ENCODE peak calls at places on chromosome 15, in eight cellular contexts. J is testis, R is heart left ventricle, U is psoas muscle, K is prostate gland, W is adrenal gland, N is lower lobe of right lung, O is cardiac muscle cell. Q is an unnamed sample. For H3K4me1 and H3K27me3, the result is how much of the 10 kb centered on the place peaks cover.

GRCh38 chr15:93033434-93034045 is 55.5 kb downstream of the RGMA start:
- DNase-seq in J (peak), N (no peak), R (peak), W (no peak), U (no peak), O (no peak), K (no peak), Q (no peak)

GRCh38 chr15:58346361-58346760 is 85.4 kb upstream of the LIPC start:
- DNase-seq in U (no peak), J (no peak), N (peak), O (no peak), K (peak), R (no peak), W (no peak), Q (no peak)

GRCh38 chr15:68572309-68572708 is 6.5 kb upstream of the CORO2B start:
- DNase-seq in U (no peak), K (no peak), J (no peak), R (no peak), O (no peak), N (no peak), W (no peak), Q (no peak)

GRCh38 chr15:51647128-51647562 is 24.6 kb upstream of the DMXL2 start:
- DNase-seq in N (peak), R (peak), O (no peak), U (peak), J (peak), K (no peak), W (peak), Q (peak)

GRCh38 chr15:74869372-74869725 is 3.8 kb downstream of the SCAMP2 start:
- DNase-seq in W (no peak), K (no peak), R (no peak), N (no peak), O (peak), J (no peak), U (no peak), Q (no peak)

GRCh38 chr15:50886139-50886467 is 22.4 kb upstream of the AP4E1 start:
- DNase-seq in R (no peak), U (no peak), O (no peak), J (no peak), N (no peak), K (no peak), W (no peak), Q (no peak)

GRCh38 chr15:92538115-92538514 is 117.5 kb downstream of the FAM174B start:
- DNase-seq in O (no peak), K (no peak), J (no peak), N (no peak), W (no peak), R (no peak), U (no peak), Q (no peak)

GRCh38 chr15:33994005-33994615 is 25.8 kb downstream of the CHRM5 start:
- DNase-seq in K (no peak), J (no peak), O (peak), N (no peak), R (no peak), U (no peak), W (no peak), Q (no peak)

GRCh38 chr15:25439456-25439836 is 622 bp upstream of the UBE3A start:
- DNase-seq in N (no peak), K (peak), R (no peak), J (peak), U (no peak), O (no peak), W (peak), Q (no peak)

GRCh38 chr15:25848769-25849430 is 14.2 kb downstream of the ATP10A start:
- DNase-seq in N (no peak), U (no peak), J (no peak), K (no peak), O (no peak), W (no peak), R (no peak), Q (no peak)

GRCh38 chr15:26866298-26867198 is at the start of gene GABRA5:
- DNase-seq in W (no peak), K (no peak), J (peak), O (peak), N (no peak), R (no peak), U (no peak), Q (no peak)

GRCh38 chr15:85421116-85421925 is 40.9 kb downstream of the AKAP13 start:
- DNase-seq in K (no peak), J (no peak), U (no peak), N (no peak), R (no peak), W (no peak), O (peak), Q (no peak)

GRCh38 chr15:67042490-67043181 is 22.8 kb upstream of the SMAD3 start:
- DNase-seq in U (no peak), J (no peak), R (no peak), O (no peak), N (no peak), W (no peak), K (no peak), Q (no peak)

GRCh38 chr15:47364671-47365141 is 352.6 kb upstream of the SEMA6D start:
- DNase-seq in U (no peak), W (no peak), O (no peak), K (no peak), J (no peak), R (no peak), N (no peak), Q (no peak)

GRCh38 chr15:42392309-42393024 is 33.2 kb downstream of the CAPN3 start:
- DNase-seq in R (no peak), N (no peak), U (no peak), K (no peak), W (no peak), O (no peak), J (no peak), Q (no peak)

GRCh38 chr15:88029696-88030095 is 226.8 kb downstream of the NTRK3 start:
- DNase-seq in J (no peak), O (no peak), N (no peak), W (no peak), R (no peak), U (no peak), K (no peak), Q (no peak)

GRCh38 chr15:91047545-91048199 is 25.3 kb upstream of the VPS33B start:
- DNase-seq in U (no peak), K (no peak), R (no peak), O (no peak), W (no peak), J (no peak), N (no peak), Q (no peak)

GRCh38 chr15:35142578-35142977 is 57.5 kb upstream of the NANOGP8 start:
- DNase-seq in K (no peak), N (no peak), R (no peak), J (no peak), O (no peak), W (no peak), U (no peak), Q (no peak)

GRCh38 chr15:33700695-33701303 is 267.5 kb upstream of the CHRM5 start:
- DNase-seq in U (peak), N (peak), R (no peak), O (peak), W (peak), J (peak), K (peak), Q (peak)

GRCh38 chr15:72184165-72184811 is 13.3 kb downstream of the GRAMD2A start:
- DNase-seq in K (no peak), N (peak), J (no peak), O (peak), W (no peak), R (no peak), U (peak), Q (no peak)

GRCh38 chr15:79431636-79432344 is at the start of gene MINAR1:
- DNase-seq in W (peak), R (peak), N (no peak), U (peak), J (peak), O (peak), K (no peak), Q (no peak)
- TF ChIP-seq CTCF in W (peak), R (no peak), N (no peak), U (no peak), J (no peak), O (peak), K (no peak), Q (no peak)

GRCh38 chr15:62108411-62108810 is 41.6 kb downstream of the C2CD4A start:
- DNase-seq in O (no peak), U (no peak), J (no peak), N (no peak), R (no peak), W (no peak), K (no peak), Q (no peak)

GRCh38 chr15:62107561-62108110 is 40.9 kb downstream of the C2CD4A start:
- DNase-seq in R (no peak), U (no peak), N (no peak), W (no peak), J (no peak), K (no peak), O (no peak), Q (no peak)

GRCh38 chr15:62110000-62110851 is 43.4 kb downstream of the C2CD4A start:
- DNase-seq in J (no peak), R (no peak), W (peak), K (no peak), O (no peak), U (no peak), N (no peak), Q (no peak)

GRCh38 chr15:62112051-62112450 is 45.3 kb downstream of the C2CD4A start:
- DNase-seq in K (no peak), W (no peak), J (no peak), N (no peak), R (no peak), U (no peak), O (no peak), Q (no peak)

GRCh38 chr15:62109457-62109856 is 42.7 kb downstream of the C2CD4A start:
- DNase-seq in W (no peak), R (no peak), N (no peak), O (no peak), U (no peak), J (no peak), K (no peak), Q (no peak)
- H3K4me1 ChIP-seq in W (under half), R (under half), N (under half), O (under half), U (under half), J (under half), K (under half), Q (under half)

GRCh38 chr15:82063055-82063454 is 17.2 kb upstream of the MEX3B start:
- DNase-seq in N (no peak), W (no peak), U (no peak), J (no peak), K (no peak), R (no peak), O (no peak), Q (no peak)

GRCh38 chr15:82058517-82059204 is 12.8 kb upstream of the MEX3B start:
- DNase-seq in K (no peak), O (no peak), J (no peak), U (no peak), R (no peak), W (no peak), N (no peak), Q (no peak)

GRCh38 chr15:82058026-82058425 is 12.2 kb upstream of the MEX3B start:
- DNase-seq in N (no peak), J (no peak), K (no peak), W (no peak), R (no peak), U (no peak), O (no peak), Q (no peak)

GRCh38 chr15:82062479-82062878 is 16.7 kb upstream of the MEX3B start:
- DNase-seq in R (no peak), K (no peak), U (no peak), N (no peak), W (no peak), O (no peak), J (no peak), Q (no peak)

GRCh38 chr15:82060817-82061216 is 15.0 kb upstream of the MEX3B start:
- DNase-seq in N (no peak), R (no peak), K (no peak), W (no peak), J (no peak), U (no peak), O (no peak), Q (no peak)
- H3K27me3 ChIP-seq in N (half or more), R (under half), K (under half), W (under half), J (under half), U (under half), O (half or more), Q (half or more)

GRCh38 chr15:65037279-65037678 is 7.8 kb upstream of the MTFMT start:
- DNase-seq in K (no peak), U (no peak), N (no peak), J (no peak), W (no peak), R (no peak), O (no peak), Q (no peak)
- TF ChIP-seq CTCF in K (no peak), U (no peak), N (no peak), J (no peak), W (no peak), R (no peak), O (no peak), Q (no peak)

Q was measured in sigmoid colon.